ENCODE peak calls at places on chromosomes 12 and 14, in four cellular contexts. One of them, this sample, is unnamed.

GRCh38 chr14:89551432-89551831 is 134.4 kb upstream of the FOXN3 start:
- DNase-seq in adrenal gland: no peak
- DNase-seq in NT2/D1: no peak
- DNase-seq in aorta: no peak
- DNase-seq in this sample: no peak

GRCh38 chr12:54300732-54301427 is at the start of gene NFE2:
- DNase-seq in NT2/D1: peak; percentile 61
- DNase-seq in aorta: peak; percentile 71
- DNase-seq in adrenal gland: peak; percentile 29
- DNase-seq in this sample: peak; percentile 92

GRCh38 chr14:89303452-89304435 is 113.3 kb downstream of the FOXN3 start:
- DNase-seq in NT2/D1: no peak
- DNase-seq in aorta: peak; percentile 82
- DNase-seq in adrenal gland: peak; percentile 52
- DNase-seq in this sample: peak; percentile 79

GRCh38 chr14:103847439-103847953 is at the start of gene PPP1R13B:
- DNase-seq in aorta: peak; percentile 96
- DNase-seq in adrenal gland: peak; percentile 97
- DNase-seq in NT2/D1: peak; percentile 77
- DNase-seq in this sample: peak; percentile 97

GRCh38 chr14:73149753-73150152 is 13.4 kb downstream of the PSEN1 start:
- DNase-seq in aorta: no peak
- DNase-seq in NT2/D1: no peak
- DNase-seq in adrenal gland: no peak
- DNase-seq in this sample: no peak

GRCh38 chr12:123645851-123646250 is 12.2 kb downstream of the GTF2H3 start:
- DNase-seq in adrenal gland: no peak
- DNase-seq in aorta: no peak
- DNase-seq in NT2/D1: no peak
- DNase-seq in this sample: no peak

GRCh38 chr14:88834883-88835431 is 10.5 kb downstream of the TTC8 start:
- DNase-seq in NT2/D1: no peak
- DNase-seq in adrenal gland: no peak
- DNase-seq in aorta: no peak
- DNase-seq in this sample: no peak

GRCh38 chr14:95362180-95362494 is 42.4 kb upstream of the CLMN start:
- DNase-seq in NT2/D1: no peak
- DNase-seq in adrenal gland: no peak
- DNase-seq in aorta: no peak
- DNase-seq in this sample: no peak

GRCh38 chr14:35196571-35196970 is 74.2 kb downstream of the PRORP start:
- DNase-seq in adrenal gland: no peak
- DNase-seq in aorta: no peak
- DNase-seq in NT2/D1: no peak
- DNase-seq in this sample: no peak

GRCh38 chr12:106675651-106676435 is 93.0 kb downstream of the RFX4 start:
- DNase-seq in NT2/D1: no peak
- DNase-seq in adrenal gland: no peak
- DNase-seq in aorta: no peak
- DNase-seq in this sample: no peak

GRCh38 chr14:71529855-71530254 is 402.4 kb upstream of the RGS6 start:
- DNase-seq in adrenal gland: no peak
- DNase-seq in aorta: peak; percentile 78
- DNase-seq in NT2/D1: no peak
- DNase-seq in this sample: no peak

GRCh38 chr12:94169495-94169894 is 21.1 kb downstream of the PLXNC1 start:
- DNase-seq in aorta: no peak
- DNase-seq in NT2/D1: no peak
- DNase-seq in adrenal gland: no peak
- DNase-seq in this sample: no peak

GRCh38 chr12:99486277-99486676 is 161.3 kb upstream of the GARIN6 start:
- DNase-seq in aorta: no peak
- DNase-seq in NT2/D1: no peak
- DNase-seq in adrenal gland: no peak
- DNase-seq in this sample: no peak

GRCh38 chr12:129540249-129540648 is 363.6 kb downstream of the TMEM132D start:
- DNase-seq in NT2/D1: no peak
- DNase-seq in aorta: no peak
- DNase-seq in adrenal gland: no peak
- DNase-seq in this sample: no peak

GRCh38 chr12:13133886-13134285 is 30.4 kb upstream of the GSG1 start:
- DNase-seq in adrenal gland: no peak
- DNase-seq in NT2/D1: no peak
- DNase-seq in aorta: no peak
- DNase-seq in this sample: no peak

GRCh38 chr14:69980457-69981414 is 101.5 kb downstream of the SMOC1 start:
- DNase-seq in NT2/D1: peak; percentile 16
- DNase-seq in adrenal gland: no peak
- DNase-seq in aorta: no peak
- DNase-seq in this sample: no peak

GRCh38 chr14:89041245-89041585 is 216.8 kb downstream of the TTC8 start:
- DNase-seq in NT2/D1: no peak
- DNase-seq in adrenal gland: peak; percentile 32
- DNase-seq in aorta: no peak
- DNase-seq in this sample: no peak

GRCh38 chr12:56161677-56162351 is 3.7 kb downstream of the MYL6 start:
- DNase-seq in aorta: peak; percentile 35
- DNase-seq in NT2/D1: no peak
- DNase-seq in adrenal gland: no peak
- DNase-seq in this sample: no peak

GRCh38 chr12:56163533-56164344 is 5.6 kb downstream of the MYL6 start:
- DNase-seq in adrenal gland: no peak
- DNase-seq in aorta: peak; percentile 44
- DNase-seq in NT2/D1: no peak
- DNase-seq in this sample: no peak

GRCh38 chr12:56164345-56164729 is 6.2 kb downstream of the MYL6 start:
- DNase-seq in adrenal gland: no peak
- DNase-seq in NT2/D1: no peak
- DNase-seq in aorta: peak; percentile 45
- DNase-seq in this sample: no peak

GRCh38 chr12:56160894-56161667 is 2.9 kb downstream of the MYL6 start:
- DNase-seq in adrenal gland: no peak
- DNase-seq in NT2/D1: no peak
- DNase-seq in aorta: peak; percentile 33
- DNase-seq in this sample: no peak

GRCh38 chr12:56162468-56163290 is 4.5 kb downstream of the MYL6 start:
- DNase-seq in aorta: peak; percentile 44
- DNase-seq in adrenal gland: no peak
- DNase-seq in NT2/D1: no peak
- DNase-seq in this sample: no peak
- H3K36me3 ChIP-seq in aorta: peaks cover 19% of the 10 kb centered on the region
- H3K36me3 ChIP-seq in adrenal gland: peaks cover 83% of the 10 kb centered on the region
- H3K36me3 ChIP-seq in NT2/D1: peaks cover 81% of the 10 kb centered on the region
- H3K36me3 ChIP-seq in this sample: peaks cover 84% of the 10 kb centered on the region

GRCh38 chr12:27637524-27637923 is 58.7 kb upstream of the REP15 start:
- DNase-seq in NT2/D1: no peak
- DNase-seq in aorta: no peak
- DNase-seq in adrenal gland: no peak
- DNase-seq in this sample: no peak

GRCh38 chr12:27635349-27635972 is 60.8 kb upstream of the REP15 start:
- DNase-seq in NT2/D1: peak; percentile 38
- DNase-seq in adrenal gland: no peak
- DNase-seq in aorta: no peak
- DNase-seq in this sample: no peak

GRCh38 chr12:27627123-27627835 is 69.0 kb upstream of the REP15 start:
- DNase-seq in aorta: peak; percentile 53
- DNase-seq in adrenal gland: no peak
- DNase-seq in NT2/D1: no peak
- DNase-seq in this sample: no peak

GRCh38 chr12:27631365-27631764 is 64.9 kb upstream of the REP15 start:
- DNase-seq in NT2/D1: no peak
- DNase-seq in adrenal gland: no peak
- DNase-seq in aorta: no peak
- DNase-seq in this sample: no peak

DNA sequence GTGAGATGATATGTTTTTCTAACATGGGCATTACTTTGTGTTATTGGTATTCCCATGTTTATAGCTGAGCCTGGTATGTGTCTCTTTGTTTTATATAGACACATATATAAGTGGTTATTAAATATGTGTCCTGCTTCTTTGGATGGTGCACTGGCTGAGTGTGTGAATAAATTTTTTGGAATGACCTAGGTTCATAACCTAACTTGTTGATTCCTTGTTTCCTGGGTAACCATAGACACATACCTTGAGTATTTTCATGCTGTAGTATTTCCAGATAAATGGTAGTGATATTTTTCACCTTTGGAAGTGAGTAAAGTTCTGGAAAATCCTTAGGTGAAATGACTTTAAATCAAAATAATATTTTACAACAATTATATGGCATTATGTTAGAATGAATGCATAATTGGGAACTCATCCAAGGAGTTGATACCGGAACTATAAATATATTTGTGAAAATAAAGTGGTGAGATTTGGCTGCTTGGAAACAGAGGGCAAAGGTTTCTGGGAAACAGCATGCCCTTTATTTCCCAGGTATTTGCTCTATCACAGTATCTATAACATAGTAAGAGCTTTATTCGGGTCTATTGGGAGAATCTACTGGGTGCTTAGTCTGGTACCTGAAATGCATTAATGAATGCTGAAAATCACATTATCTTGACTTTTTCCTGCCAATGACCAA is 64.3 kb upstream of the REP15 start:
- DNase-seq in NT2/D1: no peak
- DNase-seq in adrenal gland: no peak
- DNase-seq in aorta: no peak
- DNase-seq in this sample: no peak
- H3K36me3 ChIP-seq in NT2/D1: peaks cover 26% of the 10 kb centered on the region
- H3K36me3 ChIP-seq in adrenal gland: peaks cover 3% of the 10 kb centered on the region
- H3K36me3 ChIP-seq in aorta: no peaks in the 10 kb centered on the region
- H3K36me3 ChIP-seq in this sample: no peaks in the 10 kb centered on the region

GRCh38 chr12:132062481-132062880 is 81.6 kb downstream of the DDX51 start:
- DNase-seq in adrenal gland: no peak
- DNase-seq in NT2/D1: no peak
- DNase-seq in aorta: no peak
- DNase-seq in this sample: peak; percentile 57
- H3K36me3 ChIP-seq in adrenal gland: peaks cover 62% of the 10 kb centered on the region
- H3K36me3 ChIP-seq in NT2/D1: peaks cover 85% of the 10 kb centered on the region
- H3K36me3 ChIP-seq in aorta: peaks cover 12% of the 10 kb centered on the region
- H3K36me3 ChIP-seq in this sample: peaks cover 59% of the 10 kb centered on the region

DNA sequence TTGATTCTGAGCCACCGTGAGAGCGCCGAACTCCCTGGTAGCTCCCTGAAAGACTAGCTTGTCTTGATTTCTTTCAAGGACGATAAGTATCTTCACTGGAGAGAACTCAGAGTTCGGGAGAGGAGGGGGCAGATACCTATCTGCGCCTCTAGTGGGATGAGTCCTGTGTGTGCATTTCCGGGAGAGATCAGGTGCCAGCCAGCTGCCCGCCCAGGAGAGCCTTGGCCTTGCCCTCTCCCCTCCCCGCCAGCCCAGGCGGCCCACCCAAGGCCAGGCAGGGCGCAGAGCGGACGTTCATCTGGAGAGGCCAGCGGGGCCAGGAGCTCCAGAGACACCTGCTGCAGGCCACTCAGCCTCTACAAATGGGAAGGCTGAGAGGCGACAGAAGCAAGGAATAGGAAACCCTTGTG is 1.0 kb downstream of the CD9 start:
- DNase-seq in NT2/D1: no peak
- DNase-seq in aorta: peak; percentile 63
- DNase-seq in adrenal gland: peak; percentile 55
- DNase-seq in this sample: no peak
- H3K36me3 ChIP-seq in NT2/D1: peaks cover 37% of the 10 kb centered on the region
- H3K36me3 ChIP-seq in aorta: no peaks in the 10 kb centered on the region
- H3K36me3 ChIP-seq in adrenal gland: no peaks in the 10 kb centered on the region
- H3K36me3 ChIP-seq in this sample: no peaks in the 10 kb centered on the region

DNA sequence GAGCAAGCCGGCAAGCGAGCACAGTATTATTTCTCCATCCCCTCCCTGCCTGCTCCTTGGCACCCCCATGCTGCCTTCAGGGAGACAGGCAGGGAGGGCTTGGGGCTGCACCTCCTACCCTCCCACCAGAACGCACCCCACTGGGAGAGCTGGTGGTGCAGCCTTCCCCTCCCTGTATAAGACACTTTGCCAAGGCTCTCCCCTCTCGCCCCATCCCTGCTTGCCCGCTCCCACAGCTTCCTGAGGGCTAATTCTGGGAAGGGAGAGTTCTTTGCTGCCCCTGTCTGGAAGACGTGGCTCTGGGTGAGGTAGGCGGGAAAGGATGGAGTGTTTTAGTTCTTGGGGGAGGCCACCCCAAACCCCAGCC is 3.9 kb upstream of the NXPH4 start:
- DNase-seq in adrenal gland: no peak
- DNase-seq in aorta: no peak
- DNase-seq in NT2/D1: no peak
- DNase-seq in this sample: no peak
- H3K36me3 ChIP-seq in adrenal gland: peaks cover 47% of the 10 kb centered on the region
- H3K36me3 ChIP-seq in aorta: no peaks in the 10 kb centered on the region
- H3K36me3 ChIP-seq in NT2/D1: peaks cover 59% of the 10 kb centered on the region
- H3K36me3 ChIP-seq in this sample: peaks cover 54% of the 10 kb centered on the region

GRCh38 chr12:90234455-90234854 is 525.8 kb upstream of the ATP2B1 start:
- DNase-seq in NT2/D1: no peak
- DNase-seq in aorta: no peak
- DNase-seq in adrenal gland: no peak
- DNase-seq in this sample: no peak
- H3K36me3 ChIP-seq in NT2/D1: no peaks in the 10 kb centered on the region
- H3K36me3 ChIP-seq in aorta: no peaks in the 10 kb centered on the region
- H3K36me3 ChIP-seq in adrenal gland: no peaks in the 10 kb centered on the region
- H3K36me3 ChIP-seq in this sample: no peaks in the 10 kb centered on the region